ENCODE peak calls at places on chromosomes 3 and 15, in eight cellular contexts. E, K, Q, R, M, L, O and V are unnamed samples.
A peak's percentile ranks its signal among the peaks of the same experiment; 100 is the strongest.

GRCh38 chr3:197421021-197421420 is 122.6 kb upstream of the DLG1 start:
- DNase-seq in K (no peak), E (no peak), L (no peak), O (no peak), M (no peak), R (no peak), Q (no peak), V (no peak)

GRCh38 chr3:170233532-170233931 is 11.3 kb downstream of the PRKCI start:
- DNase-seq in K (peak; percentile 48), M (peak; percentile 38), E (no peak), L (no peak), R (peak; percentile 21), O (no peak), Q (peak; percentile 93), V (no peak)

GRCh38 chr3:104909721-104910120 is 457.0 kb upstream of the ALCAM start:
- DNase-seq in E (peak; percentile 67), K (no peak), O (no peak), L (no peak), Q (peak; percentile 51), R (no peak), M (no peak), V (no peak)

GRCh38 chr3:31542246-31542645 is 9.5 kb downstream of the STT3B start:
- DNase-seq in M (no peak), O (no peak), L (no peak), K (no peak), E (no peak), R (no peak), Q (no peak), V (no peak)

GRCh38 chr15:55253580-55253979 is 36.0 kb downstream of the RAB27A start:
- DNase-seq in L (no peak), R (no peak), E (no peak), Q (peak; percentile 89), O (no peak), M (no peak), K (no peak), V (peak; percentile 30)

GRCh38 chr3:16802382-16802781 is 82.4 kb upstream of the PLCL2 start:
- DNase-seq in O (no peak), K (no peak), M (no peak), L (no peak), R (no peak), Q (peak; percentile 6), E (no peak), V (no peak)

GRCh38 chr3:128794067-128794768 is 68.2 kb downstream of the RAB7A start:
- DNase-seq in E (no peak), R (peak; percentile 16), M (no peak), Q (peak; percentile 89), L (no peak), O (no peak), K (peak; percentile 56), V (peak; percentile 92)

GRCh38 chr3:197023998-197024651 is 5.5 kb downstream of the MELTF start:
- DNase-seq in M (no peak), K (no peak), E (no peak), L (no peak), R (peak; percentile 7), O (no peak), Q (no peak), V (no peak)

GRCh38 chr15:67601008-67601620 is 58.6 kb downstream of the MAP2K5 start:
- DNase-seq in E (no peak), Q (peak; percentile 8), R (no peak), O (no peak), M (no peak), L (no peak), K (no peak), V (no peak)